ENCODE peak calls at places on chromosomes 11 and 22, in five cellular contexts. K is GM12892, O is HepG2, C is SK-N-SH, P is H1. W is an unnamed sample.

GRCh38 chr11:72349616-72350218 is 84.6 kb downstream of the CLPB start:
- DNase-seq in K (no peak), O (no peak), C (peak), P (no peak), W (no peak)

GRCh38 chr11:128948583-128948982 is 5.9 kb upstream of the TP53AIP1 start:
- DNase-seq in K (no peak), O (no peak), C (no peak), P (no peak), W (no peak)

GRCh38 chr11:73265853-73266643 is 6.1 kb upstream of the P2RY6 start:
- DNase-seq in K (no peak), O (no peak), C (no peak), P (no peak), W (no peak)

GRCh38 chr11:64074239-64074638 is 38.5 kb downstream of the FLRT1 start:
- DNase-seq in K (no peak), O (no peak), C (no peak), P (no peak), W (no peak)

GRCh38 chr11:44775366-44776356 is 48.9 kb downstream of the TSPAN18 start:
- DNase-seq in K (peak), O (peak), C (peak), P (peak), W (peak)

GRCh38 chr11:64028398-64029115 is 7.2 kb upstream of the FLRT1 start:
- DNase-seq in K (no peak), O (no peak), C (peak), P (peak), W (no peak)

GRCh38 chr11:1086171-1087102 is 11.8 kb downstream of the MUC2 start:
- DNase-seq in K (no peak), O (no peak), C (no peak), P (no peak), W (no peak)

GRCh38 chr11:1829039-1829820 is 5.6 kb upstream of the SYT8 start:
- DNase-seq in K (peak), O (no peak), C (no peak), P (no peak), W (no peak)

GRCh38 chr11:1983601-1983961 is 14.1 kb downstream of the H19 start:
- DNase-seq in K (no peak), O (no peak), C (no peak), P (peak), W (no peak)

GRCh38 chr11:73325036-73325981 is 17.2 kb downstream of the ARHGEF17 start:
- DNase-seq in K (peak), O (peak), C (peak), P (no peak), W (peak)

GRCh38 chr11:35267504-35267903 is 128.5 kb downstream of the CD44 start:
- DNase-seq in K (no peak), O (no peak), C (no peak), P (no peak), W (no peak)

GRCh38 chr11:8615633-8616032 is 21.6 kb upstream of the STK33 start:
- DNase-seq in K (no peak), O (no peak), C (no peak), P (no peak), W (no peak)

GRCh38 chr22:25452116-25452700 is 112.3 kb upstream of the GRK3 start:
- DNase-seq in K (no peak), O (no peak), C (no peak), P (no peak), W (no peak)

GRCh38 chr11:10488121-10488580 is 33.1 kb downstream of the AMPD3 start:
- DNase-seq in K (no peak), O (no peak), C (no peak), P (peak), W (no peak)

GRCh38 chr11:118437046-118437735 is 899 bp downstream of the KMT2A start:
- DNase-seq in K (peak), O (peak), C (peak), P (peak), W (peak)

GRCh38 chr22:25367756-25368155 is 148.3 kb downstream of the CRYBB2 start:
- DNase-seq in K (no peak), O (no peak), C (no peak), P (no peak), W (no peak)

GRCh38 chr11:79243412-79244174 is 197.2 kb downstream of the TENM4 start:
- DNase-seq in K (no peak), O (no peak), C (no peak), P (no peak), W (no peak)

GRCh38 chr11:74468521-74469280 is 1.4 kb upstream of the KCNE3 start:
- DNase-seq in K (no peak), O (no peak), C (no peak), P (no peak), W (no peak)

GRCh38 chr11:2801711-2802388 is 83.7 kb downstream of the CDKN1C start:
- DNase-seq in K (no peak), O (no peak), C (no peak), P (peak), W (no peak)

GRCh38 chr11:15248749-15249148 is 134.0 kb downstream of the INSC start:
- DNase-seq in K (no peak), O (no peak), C (no peak), P (no peak), W (no peak)

GRCh38 chr11:503179-503981 is 3.7 kb downstream of the RNH1 start:
- DNase-seq in K (peak), O (no peak), C (no peak), P (no peak), W (peak)

GRCh38 chr11:16778286-16778685 is 39.8 kb downstream of the C11orf58 start:
- DNase-seq in K (no peak), O (no peak), C (no peak), P (no peak), W (no peak)

GRCh38 chr11:10938650-10939387 is 81.0 kb upstream of the ZBED5 start:
- DNase-seq in K (no peak), O (no peak), C (no peak), P (no peak), W (no peak)

GRCh38 chr22:46753360-46753759 is 9.1 kb upstream of the TBC1D22A start:
- DNase-seq in K (no peak), O (no peak), C (no peak), P (no peak), W (no peak)

GRCh38 chr11:70265341-70265740 is 5.1 kb upstream of the PPFIA1 start:
- DNase-seq in K (peak), O (no peak), C (no peak), P (no peak), W (peak)

GRCh38 chr11:118200901-118201680 is 23.7 kb downstream of the JAML start:
- DNase-seq in K (no peak), O (no peak), C (no peak), P (no peak), W (no peak)

GRCh38 chr11:35031869-35032268 is 107.1 kb upstream of the CD44 start:
- DNase-seq in K (no peak), O (no peak), C (no peak), P (no peak), W (no peak)

GRCh38 chr22:39576027-39576426 is 5.5 kb downstream of the CACNA1I start:
- DNase-seq in K (no peak), O (no peak), C (no peak), P (no peak), W (no peak)

GRCh38 chr22:39577361-39577760 is 6.8 kb downstream of the CACNA1I start:
- DNase-seq in K (no peak), O (no peak), C (no peak), P (no peak), W (no peak)

GRCh38 chr22:39577900-39578299 is 7.3 kb downstream of the CACNA1I start:
- DNase-seq in K (no peak), O (no peak), C (no peak), P (no peak), W (no peak)

GRCh38 chr22:39575552-39575825 is 4.9 kb downstream of the CACNA1I start:
- DNase-seq in K (no peak), O (no peak), C (no peak), P (no peak), W (no peak)

GRCh38 chr22:39574779-39575551 is 4.4 kb downstream of the CACNA1I start:
- DNase-seq in K (no peak), O (peak), C (no peak), P (no peak), W (no peak)
- TF ChIP-seq POLR2AphosphoS5 in K (no peak), O (no peak), C (no peak), P (no peak), W (no peak)

DNA sequence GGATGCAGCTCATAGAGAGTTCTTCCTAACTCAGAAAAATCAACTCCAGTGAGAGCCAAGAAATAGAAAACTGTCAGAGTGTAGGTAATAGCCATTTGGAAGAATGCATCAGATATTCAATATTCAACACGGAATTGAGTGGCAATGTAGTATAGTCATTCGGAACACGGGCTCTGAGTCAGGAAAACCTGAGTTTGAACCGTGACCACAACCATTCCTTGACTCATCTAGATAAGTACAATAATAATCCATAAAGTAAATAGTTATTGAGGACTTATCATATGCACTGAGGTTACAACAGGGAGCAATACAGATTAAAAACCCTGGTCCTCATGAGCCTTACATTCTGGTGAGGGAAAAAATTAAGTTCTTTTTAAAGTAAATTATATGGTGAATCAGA is 62.6 kb upstream of the PHF21A start:
- DNase-seq in K (no peak), O (no peak), C (no peak), P (no peak), W (no peak)
- TF ChIP-seq TAF1 in K (no peak), O (no peak), C (no peak), P (no peak), W (no peak)

GRCh38 chr11:102452461-102453285 is at the start of gene TMEM123:
- DNase-seq in K (peak), O (peak), C (peak), P (peak), W (peak)
- TF ChIP-seq POLR2AphosphoS5 in K (peak), O (peak), C (peak), P (peak), W (peak)

GRCh38 chr11:21460082-21460481 is 732.8 kb upstream of the ANO5 start:
- DNase-seq in K (no peak), O (no peak), C (no peak), P (no peak), W (no peak)
- TF ChIP-seq TAF1 in K (no peak), O (no peak), C (no peak), P (no peak), W (no peak)

DNA sequence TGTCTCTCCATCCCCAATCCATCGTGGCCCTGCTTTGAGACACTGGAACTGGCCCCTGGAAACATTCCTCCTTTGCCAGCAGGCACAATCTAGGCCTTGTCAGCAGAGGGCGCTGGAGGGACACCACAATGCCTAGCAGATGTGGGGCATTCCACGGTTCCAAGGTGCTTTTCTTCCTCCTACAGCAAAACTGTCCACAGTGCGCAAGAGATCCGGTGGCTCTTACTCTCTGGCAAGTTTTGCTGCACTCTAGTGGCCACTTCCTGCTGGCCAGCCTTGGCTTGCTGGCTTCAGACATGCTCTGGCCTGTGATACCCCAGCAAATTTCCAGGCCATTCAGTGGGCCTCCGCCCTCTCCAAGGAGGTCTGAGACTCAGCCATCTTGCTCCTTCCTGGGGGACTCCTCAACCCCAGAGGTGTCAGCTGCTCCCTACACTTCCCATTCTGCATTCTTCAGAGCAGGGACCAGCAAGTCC is 17.1 kb upstream of the RBM4B start:
- DNase-seq in K (peak), O (peak), C (peak), P (peak), W (peak)
- TF ChIP-seq POLR2AphosphoS5 in K (no peak), O (no peak), C (no peak), P (no peak), W (no peak)

GRCh38 chr22:44840611-44841322 is 88.4 kb downstream of the ARHGAP8 start:
- DNase-seq in K (no peak), O (no peak), C (no peak), P (no peak), W (no peak)
- TF ChIP-seq TAF1 in K (no peak), O (no peak), C (no peak), P (no peak), W (no peak)

DNA sequence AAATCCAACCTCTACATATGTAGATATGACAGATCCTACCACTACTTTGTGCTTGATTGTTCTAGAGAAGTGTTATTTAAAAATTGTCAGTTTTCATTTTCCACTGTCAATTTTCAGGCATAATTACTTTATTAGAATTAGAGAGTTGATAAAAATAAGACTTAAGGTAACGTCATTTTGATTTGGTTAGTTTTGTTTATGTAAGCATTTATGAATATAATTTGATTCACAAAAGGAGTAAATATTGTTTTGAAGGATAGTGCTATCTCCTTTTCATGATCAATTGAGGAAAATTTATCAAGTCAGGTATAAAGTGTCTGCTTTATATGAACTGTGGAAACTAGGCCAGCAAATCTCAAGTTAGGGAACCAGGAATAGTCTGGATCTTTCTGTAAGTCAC is 42.6 kb upstream of the PITPNB start:
- DNase-seq in K (no peak), O (no peak), C (no peak), P (no peak), W (no peak)
- TF ChIP-seq POLR2AphosphoS5 in K (no peak), O (no peak), C (no peak), P (no peak), W (no peak)

DNA sequence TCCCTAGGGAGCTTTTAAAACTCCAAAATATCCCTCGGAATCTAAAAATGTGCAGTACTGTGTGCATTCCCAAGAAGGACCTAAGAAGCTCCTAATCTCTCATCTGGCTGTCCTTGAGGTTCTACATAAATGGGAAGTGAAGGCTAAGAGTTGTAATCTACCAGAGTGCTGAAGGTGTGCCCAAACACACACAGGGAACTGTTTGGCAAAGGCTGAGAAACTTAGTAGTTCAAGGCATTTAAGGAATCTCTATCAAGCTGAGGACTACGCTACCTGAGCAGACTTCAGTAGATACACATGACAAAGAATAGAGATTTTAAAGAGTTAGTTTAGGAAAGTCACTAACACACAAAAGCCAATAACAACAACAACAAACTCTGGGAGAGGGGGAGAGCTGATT is 71.1 kb downstream of the TTC28 start:
- DNase-seq in K (no peak), O (no peak), C (no peak), P (no peak), W (no peak)
- TF ChIP-seq TAF1 in K (no peak), O (no peak), C (no peak), P (no peak), W (no peak)

DNA sequence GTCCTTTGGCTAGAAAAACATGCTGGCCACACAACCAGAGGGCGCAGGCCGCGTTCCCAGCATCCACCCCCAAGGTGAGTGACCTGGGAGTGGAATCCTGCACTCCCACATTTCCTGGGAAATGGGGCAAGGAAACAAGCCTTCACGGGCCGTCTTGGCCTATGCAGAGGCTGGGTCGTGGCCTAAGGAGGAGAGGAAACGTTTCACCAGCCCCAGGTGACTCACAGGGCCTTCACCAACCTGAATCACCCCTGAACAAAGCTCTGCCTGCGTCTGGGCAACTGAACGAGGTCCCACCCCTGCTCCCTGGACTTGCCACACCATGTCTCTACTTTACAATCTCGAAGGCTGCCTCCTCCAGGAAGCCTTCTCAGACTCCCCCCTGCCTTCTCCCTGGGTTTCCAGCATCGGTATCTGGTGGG is 13.2 kb downstream of the MYH9 start:
- DNase-seq in K (no peak), O (no peak), C (no peak), P (no peak), W (no peak)
- TF ChIP-seq POLR2AphosphoS5 in K (no peak), O (no peak), C (no peak), P (no peak), W (no peak)

W was measured in GM12891.